ENCODE peak calls at places on chromosome 22, in four cellular contexts. Y is iris pigment epithelial cell; Q is mucosa of gallbladder; T is central memory CD4-positive, alpha-beta T cell. X is an unnamed sample.

GRCh38 chr22:19705181-19705934 is 8.9 kb upstream of the SEPTIN5 start:
- DNase-seq in Y (no peak), Q (no peak), T (no peak), X (peak)

GRCh38 chr22:46979506-46979905 is 217.1 kb downstream of the TBC1D22A start:
- DNase-seq in Y (no peak), Q (no peak), T (no peak), X (no peak)

GRCh38 chr22:49307071-49307830 is 520.4 kb downstream of the BRD1 start:
- DNase-seq in Y (no peak), Q (no peak), T (no peak), X (peak)

GRCh38 chr22:41444360-41445170 is 2.0 kb downstream of the TOB2 start:
- DNase-seq in Y (peak), Q (peak), T (peak), X (peak)

GRCh38 chr22:42265321-42265720 is 5.1 kb downstream of the TCF20 start:
- DNase-seq in Y (no peak), Q (no peak), T (no peak), X (no peak)

GRCh38 chr22:46728470-46728869 is 9.6 kb downstream of the CERK start:
- DNase-seq in Y (no peak), Q (no peak), T (no peak), X (peak)

GRCh38 chr22:35783943-35784614 is 66.4 kb downstream of the APOL5 start:
- DNase-seq in Y (peak), Q (no peak), T (no peak), X (no peak)

GRCh38 chr22:28048529-28048928 is 129.5 kb upstream of the PITPNB start:
- DNase-seq in Y (no peak), Q (no peak), T (no peak), X (no peak)

GRCh38 chr22:33124471-33124870 is 66.3 kb upstream of the SYN3 start:
- DNase-seq in Y (no peak), Q (no peak), T (no peak), X (no peak)

GRCh38 chr22:27990451-27990840 is 71.4 kb upstream of the PITPNB start:
- DNase-seq in Y (no peak), Q (no peak), T (no peak), X (no peak)

GRCh38 chr22:38706101-38706884 is 549 bp downstream of the GTPBP1 start:
- DNase-seq in Y (peak), Q (no peak), T (peak), X (peak)

GRCh38 chr22:29313126-29314071 is 2.1 kb downstream of the RASL10A start:
- DNase-seq in Y (peak), Q (no peak), T (no peak), X (peak)

GRCh38 chr22:27839261-27839660 is 37.7 kb upstream of the MN1 start:
- DNase-seq in Y (no peak), Q (no peak), T (no peak), X (peak)

GRCh38 chr22:32308934-32309333 is 48.7 kb upstream of the RFPL3 start:
- DNase-seq in Y (no peak), Q (no peak), T (no peak), X (peak)

GRCh38 chr22:37180531-37181231 is 7.4 kb downstream of the C1QTNF6 start:
- DNase-seq in Y (no peak), Q (no peak), T (no peak), X (no peak)

GRCh38 chr22:41699264-41700104 is at the start of gene MEI1:
- DNase-seq in Y (peak), Q (peak), T (peak), X (peak)

GRCh38 chr22:40243891-40244290 is 66.2 kb downstream of the TNRC6B start:
- DNase-seq in Y (no peak), Q (no peak), T (peak), X (no peak)

GRCh38 chr22:28953976-28954880 is 70.9 kb downstream of the ZNRF3 start:
- DNase-seq in Y (no peak), Q (no peak), T (no peak), X (no peak)

GRCh38 chr22:39525658-39525975 is 5.3 kb downstream of the ATF4 start:
- DNase-seq in Y (no peak), Q (no peak), T (no peak), X (no peak)

GRCh38 chr22:28899199-28899853 is 16.0 kb downstream of the ZNRF3 start:
- DNase-seq in Y (no peak), Q (no peak), T (peak), X (no peak)

GRCh38 chr22:37892566-37893338 is 13.3 kb upstream of the MICALL1 start:
- DNase-seq in Y (no peak), Q (peak), T (no peak), X (peak)

GRCh38 chr22:22380098-22381030 is 128.2 kb downstream of the ZNF280B start:
- DNase-seq in Y (no peak), Q (no peak), T (no peak), X (no peak)

GRCh38 chr22:49929553-49929979 is 11.1 kb downstream of the CRELD2 start:
- DNase-seq in Y (no peak), Q (no peak), T (peak), X (peak)

GRCh38 chr22:45200862-45201511 is 37.3 kb downstream of the NUP50 start:
- DNase-seq in Y (peak), Q (no peak), T (no peak), X (no peak)

GRCh38 chr22:17241571-17242310 is 22.5 kb upstream of the ADA2 start:
- DNase-seq in Y (no peak), Q (no peak), T (no peak), X (no peak)

GRCh38 chr22:30804626-30805025 is 110.0 kb downstream of the OSBP2 start:
- DNase-seq in Y (peak), Q (no peak), T (no peak), X (no peak)

GRCh38 chr22:35126993-35127392 is 61.0 kb downstream of the ISX start:
- DNase-seq in Y (no peak), Q (no peak), T (no peak), X (no peak)

GRCh38 chr22:44455963-44456358 is 42.1 kb downstream of the RTL6 start:
- DNase-seq in Y (no peak), Q (no peak), T (no peak), X (no peak)

GRCh38 chr22:24053481-24054226 is 42.5 kb downstream of the CABIN1 start:
- DNase-seq in Y (peak), Q (no peak), T (no peak), X (no peak)

GRCh38 chr22:19942886-19943664 is 1.5 kb upstream of the TXNRD2 start:
- DNase-seq in Y (peak), Q (no peak), T (no peak), X (peak)

GRCh38 chr22:41934284-41935014 is 7.8 kb upstream of the TNFRSF13C start:
- DNase-seq in Y (no peak), Q (no peak), T (no peak), X (no peak)

GRCh38 chr22:30390974-30391691 is 3.9 kb upstream of the RNF215 start:
- DNase-seq in Y (peak), Q (peak), T (peak), X (peak)

GRCh38 chr22:17830041-17830961 is 56.0 kb upstream of the BID start:
- DNase-seq in Y (peak), Q (peak), T (peak), X (peak)

GRCh38 chr22:42299586-42300285 is 29.3 kb upstream of the TCF20 start:
- DNase-seq in Y (no peak), Q (peak), T (peak), X (peak)

GRCh38 chr22:49887074-49887471 is 31.2 kb downstream of the ALG12 start:
- DNase-seq in Y (no peak), Q (no peak), T (no peak), X (no peak)

GRCh38 chr22:31952459-31952858 is 8.1 kb downstream of the YWHAH start:
- DNase-seq in Y (peak), Q (no peak), T (no peak), X (no peak)

GRCh38 chr22:45496451-45496941 is 6.2 kb upstream of the FBLN1 start:
- DNase-seq in Y (no peak), Q (no peak), T (no peak), X (no peak)

X was measured in testis.